ENCODE peak calls at places on chromosomes 11 and 22, in ten cellular contexts. One of them, this sample, is unnamed.

GRCh38 chr11:120062561-120062930 is 75.4 kb downstream of the TRIM29 start:
- DNase-seq in T follicular helper cell: no peak
- DNase-seq in retina: no peak
- DNase-seq in M059J: no peak
- DNase-seq in iPS-NIHi11: no peak
- DNase-seq in astrocyte of the spinal cord: no peak
- DNase-seq in DMS153: no peak
- DNase-seq in stimulated activated CD4-positive, alpha-beta T cell treated with anti-CD3 and anti-CD28 coated beads, TNF-alpha, amount 100 ng/mL, for 48 hours: no peak
- DNase-seq in GM12891: no peak
- DNase-seq in C1 segment of cervical spinal cord: no peak
- DNase-seq in this sample: no peak

GRCh38 chr22:38927033-38927789 is 30.2 kb upstream of the APOBEC3A start:
- DNase-seq in GM12891: peak
- DNase-seq in DMS153: peak
- DNase-seq in M059J: peak
- DNase-seq in retina: peak
- DNase-seq in stimulated activated CD4-positive, alpha-beta T cell treated with anti-CD3 and anti-CD28 coated beads, TNF-alpha, amount 100 ng/mL, for 48 hours: peak
- DNase-seq in C1 segment of cervical spinal cord: peak
- DNase-seq in astrocyte of the spinal cord: peak
- DNase-seq in T follicular helper cell: peak
- DNase-seq in iPS-NIHi11: peak
- DNase-seq in this sample: peak

GRCh38 chr22:23675502-23676415 is 15.1 kb upstream of the RGL4 start:
- DNase-seq in iPS-NIHi11: no peak
- DNase-seq in C1 segment of cervical spinal cord: no peak
- DNase-seq in astrocyte of the spinal cord: no peak
- DNase-seq in retina: no peak
- DNase-seq in stimulated activated CD4-positive, alpha-beta T cell treated with anti-CD3 and anti-CD28 coated beads, TNF-alpha, amount 100 ng/mL, for 48 hours: no peak
- DNase-seq in GM12891: no peak
- DNase-seq in DMS153: no peak
- DNase-seq in M059J: no peak
- DNase-seq in T follicular helper cell: no peak
- DNase-seq in this sample: no peak

GRCh38 chr22:45784357-45785277 is 113.0 kb downstream of the ATXN10 start:
- DNase-seq in stimulated activated CD4-positive, alpha-beta T cell treated with anti-CD3 and anti-CD28 coated beads, TNF-alpha, amount 100 ng/mL, for 48 hours: no peak
- DNase-seq in astrocyte of the spinal cord: no peak
- DNase-seq in iPS-NIHi11: no peak
- DNase-seq in DMS153: no peak
- DNase-seq in GM12891: no peak
- DNase-seq in C1 segment of cervical spinal cord: no peak
- DNase-seq in retina: no peak
- DNase-seq in T follicular helper cell: no peak
- DNase-seq in M059J: peak
- DNase-seq in this sample: no peak

GRCh38 chr11:75279273-75279672 is 38.7 kb downstream of the TPBGL start:
- DNase-seq in iPS-NIHi11: no peak
- DNase-seq in DMS153: no peak
- DNase-seq in C1 segment of cervical spinal cord: no peak
- DNase-seq in GM12891: no peak
- DNase-seq in M059J: no peak
- DNase-seq in retina: no peak
- DNase-seq in T follicular helper cell: no peak
- DNase-seq in stimulated activated CD4-positive, alpha-beta T cell treated with anti-CD3 and anti-CD28 coated beads, TNF-alpha, amount 100 ng/mL, for 48 hours: no peak
- DNase-seq in astrocyte of the spinal cord: no peak
- DNase-seq in this sample: no peak

GRCh38 chr11:106889718-106890117 is 128.6 kb downstream of the GUCY1A2 start:
- DNase-seq in C1 segment of cervical spinal cord: no peak
- DNase-seq in DMS153: no peak
- DNase-seq in retina: no peak
- DNase-seq in astrocyte of the spinal cord: no peak
- DNase-seq in M059J: no peak
- DNase-seq in T follicular helper cell: no peak
- DNase-seq in iPS-NIHi11: no peak
- DNase-seq in stimulated activated CD4-positive, alpha-beta T cell treated with anti-CD3 and anti-CD28 coated beads, TNF-alpha, amount 100 ng/mL, for 48 hours: no peak
- DNase-seq in GM12891: no peak
- DNase-seq in this sample: no peak

GRCh38 chr11:37770145-37770544 is 1172.1 kb upstream of the RAG2 start:
- DNase-seq in astrocyte of the spinal cord: peak
- DNase-seq in C1 segment of cervical spinal cord: no peak
- DNase-seq in M059J: no peak
- DNase-seq in stimulated activated CD4-positive, alpha-beta T cell treated with anti-CD3 and anti-CD28 coated beads, TNF-alpha, amount 100 ng/mL, for 48 hours: no peak
- DNase-seq in T follicular helper cell: no peak
- DNase-seq in retina: no peak
- DNase-seq in iPS-NIHi11: no peak
- DNase-seq in GM12891: no peak
- DNase-seq in DMS153: no peak
- DNase-seq in this sample: no peak

GRCh38 chr11:88352139-88352538 is 14.6 kb upstream of the CTSC start:
- DNase-seq in C1 segment of cervical spinal cord: no peak
- DNase-seq in iPS-NIHi11: no peak
- DNase-seq in GM12891: no peak
- DNase-seq in M059J: peak
- DNase-seq in T follicular helper cell: no peak
- DNase-seq in DMS153: no peak
- DNase-seq in retina: no peak
- DNase-seq in astrocyte of the spinal cord: peak
- DNase-seq in stimulated activated CD4-positive, alpha-beta T cell treated with anti-CD3 and anti-CD28 coated beads, TNF-alpha, amount 100 ng/mL, for 48 hours: no peak
- DNase-seq in this sample: no peak

GRCh38 chr11:104957280-104957679 is 11.1 kb downstream of the CASP4 start:
- DNase-seq in iPS-NIHi11: no peak
- DNase-seq in astrocyte of the spinal cord: no peak
- DNase-seq in retina: no peak
- DNase-seq in GM12891: no peak
- DNase-seq in M059J: no peak
- DNase-seq in stimulated activated CD4-positive, alpha-beta T cell treated with anti-CD3 and anti-CD28 coated beads, TNF-alpha, amount 100 ng/mL, for 48 hours: no peak
- DNase-seq in DMS153: no peak
- DNase-seq in C1 segment of cervical spinal cord: no peak
- DNase-seq in T follicular helper cell: no peak
- DNase-seq in this sample: no peak

GRCh38 chr11:75141166-75141565 is 9.7 kb upstream of the SLCO2B1 start:
- DNase-seq in retina: no peak
- DNase-seq in T follicular helper cell: no peak
- DNase-seq in astrocyte of the spinal cord: no peak
- DNase-seq in stimulated activated CD4-positive, alpha-beta T cell treated with anti-CD3 and anti-CD28 coated beads, TNF-alpha, amount 100 ng/mL, for 48 hours: no peak
- DNase-seq in GM12891: no peak
- DNase-seq in DMS153: no peak
- DNase-seq in M059J: no peak
- DNase-seq in iPS-NIHi11: no peak
- DNase-seq in C1 segment of cervical spinal cord: no peak
- DNase-seq in this sample: no peak

GRCh38 chr11:62374801-62375200 is 37.6 kb downstream of the ASRGL1 start:
- DNase-seq in retina: no peak
- DNase-seq in DMS153: no peak
- DNase-seq in iPS-NIHi11: no peak
- DNase-seq in stimulated activated CD4-positive, alpha-beta T cell treated with anti-CD3 and anti-CD28 coated beads, TNF-alpha, amount 100 ng/mL, for 48 hours: no peak
- DNase-seq in M059J: no peak
- DNase-seq in GM12891: no peak
- DNase-seq in T follicular helper cell: no peak
- DNase-seq in astrocyte of the spinal cord: no peak
- DNase-seq in C1 segment of cervical spinal cord: no peak
- DNase-seq in this sample: no peak

GRCh38 chr22:44936201-44936600 is 73.6 kb downstream of the PHF21B start:
- DNase-seq in stimulated activated CD4-positive, alpha-beta T cell treated with anti-CD3 and anti-CD28 coated beads, TNF-alpha, amount 100 ng/mL, for 48 hours: no peak
- DNase-seq in T follicular helper cell: no peak
- DNase-seq in astrocyte of the spinal cord: no peak
- DNase-seq in M059J: no peak
- DNase-seq in iPS-NIHi11: no peak
- DNase-seq in retina: no peak
- DNase-seq in DMS153: no peak
- DNase-seq in C1 segment of cervical spinal cord: no peak
- DNase-seq in GM12891: no peak
- DNase-seq in this sample: no peak

GRCh38 chr22:29457730-29458129 is 19.3 kb downstream of the RFPL1 start:
- DNase-seq in iPS-NIHi11: peak
- DNase-seq in C1 segment of cervical spinal cord: no peak
- DNase-seq in DMS153: peak
- DNase-seq in retina: peak
- DNase-seq in astrocyte of the spinal cord: peak
- DNase-seq in M059J: peak
- DNase-seq in stimulated activated CD4-positive, alpha-beta T cell treated with anti-CD3 and anti-CD28 coated beads, TNF-alpha, amount 100 ng/mL, for 48 hours: no peak
- DNase-seq in T follicular helper cell: no peak
- DNase-seq in GM12891: peak
- DNase-seq in this sample: no peak

GRCh38 chr11:68441466-68442230 is 18.9 kb upstream of the PPP6R3 start:
- DNase-seq in T follicular helper cell: no peak
- DNase-seq in M059J: peak
- DNase-seq in iPS-NIHi11: no peak
- DNase-seq in retina: no peak
- DNase-seq in C1 segment of cervical spinal cord: no peak
- DNase-seq in GM12891: no peak
- DNase-seq in astrocyte of the spinal cord: peak
- DNase-seq in DMS153: peak
- DNase-seq in stimulated activated CD4-positive, alpha-beta T cell treated with anti-CD3 and anti-CD28 coated beads, TNF-alpha, amount 100 ng/mL, for 48 hours: no peak
- DNase-seq in this sample: no peak

GRCh38 chr22:23193882-23194281 is 13.6 kb downstream of the BCR start:
- DNase-seq in retina: no peak
- DNase-seq in DMS153: no peak
- DNase-seq in stimulated activated CD4-positive, alpha-beta T cell treated with anti-CD3 and anti-CD28 coated beads, TNF-alpha, amount 100 ng/mL, for 48 hours: no peak
- DNase-seq in astrocyte of the spinal cord: no peak
- DNase-seq in GM12891: no peak
- DNase-seq in iPS-NIHi11: no peak
- DNase-seq in M059J: no peak
- DNase-seq in T follicular helper cell: no peak
- DNase-seq in C1 segment of cervical spinal cord: no peak
- DNase-seq in this sample: no peak

GRCh38 chr11:13487661-13488030 is 8.2 kb downstream of the PTH start:
- DNase-seq in C1 segment of cervical spinal cord: no peak
- DNase-seq in T follicular helper cell: no peak
- DNase-seq in stimulated activated CD4-positive, alpha-beta T cell treated with anti-CD3 and anti-CD28 coated beads, TNF-alpha, amount 100 ng/mL, for 48 hours: no peak
- DNase-seq in DMS153: peak
- DNase-seq in retina: no peak
- DNase-seq in GM12891: no peak
- DNase-seq in iPS-NIHi11: peak
- DNase-seq in astrocyte of the spinal cord: no peak
- DNase-seq in M059J: peak
- DNase-seq in this sample: no peak

GRCh38 chr11:33256031-33256807 is 962 bp upstream of the HIPK3 start:
- DNase-seq in C1 segment of cervical spinal cord: no peak
- DNase-seq in astrocyte of the spinal cord: peak
- DNase-seq in iPS-NIHi11: no peak
- DNase-seq in retina: peak
- DNase-seq in M059J: peak
- DNase-seq in T follicular helper cell: no peak
- DNase-seq in GM12891: no peak
- DNase-seq in stimulated activated CD4-positive, alpha-beta T cell treated with anti-CD3 and anti-CD28 coated beads, TNF-alpha, amount 100 ng/mL, for 48 hours: no peak
- DNase-seq in DMS153: no peak
- DNase-seq in this sample: no peak

GRCh38 chr11:74371269-74372039 is 26.8 kb downstream of the PGM2L1 start:
- DNase-seq in C1 segment of cervical spinal cord: no peak
- DNase-seq in GM12891: no peak
- DNase-seq in retina: no peak
- DNase-seq in M059J: peak
- DNase-seq in stimulated activated CD4-positive, alpha-beta T cell treated with anti-CD3 and anti-CD28 coated beads, TNF-alpha, amount 100 ng/mL, for 48 hours: no peak
- DNase-seq in astrocyte of the spinal cord: peak
- DNase-seq in DMS153: peak
- DNase-seq in iPS-NIHi11: no peak
- DNase-seq in T follicular helper cell: no peak
- DNase-seq in this sample: no peak

GRCh38 chr11:1308745-1309497 is 511 bp downstream of the TOLLIP start:
- DNase-seq in iPS-NIHi11: peak
- DNase-seq in astrocyte of the spinal cord: no peak
- DNase-seq in GM12891: no peak
- DNase-seq in stimulated activated CD4-positive, alpha-beta T cell treated with anti-CD3 and anti-CD28 coated beads, TNF-alpha, amount 100 ng/mL, for 48 hours: no peak
- DNase-seq in M059J: no peak
- DNase-seq in retina: no peak
- DNase-seq in DMS153: no peak
- DNase-seq in T follicular helper cell: no peak
- DNase-seq in C1 segment of cervical spinal cord: no peak
- DNase-seq in this sample: no peak

GRCh38 chr22:19787849-19788141 is 27.2 kb downstream of the TBX1 start:
- DNase-seq in astrocyte of the spinal cord: no peak
- DNase-seq in C1 segment of cervical spinal cord: no peak
- DNase-seq in iPS-NIHi11: no peak
- DNase-seq in retina: no peak
- DNase-seq in stimulated activated CD4-positive, alpha-beta T cell treated with anti-CD3 and anti-CD28 coated beads, TNF-alpha, amount 100 ng/mL, for 48 hours: no peak
- DNase-seq in DMS153: no peak
- DNase-seq in GM12891: no peak
- DNase-seq in M059J: no peak
- DNase-seq in T follicular helper cell: no peak
- DNase-seq in this sample: no peak

GRCh38 chr11:95413021-95413420 is 182.0 kb upstream of the SESN3 start:
- DNase-seq in stimulated activated CD4-positive, alpha-beta T cell treated with anti-CD3 and anti-CD28 coated beads, TNF-alpha, amount 100 ng/mL, for 48 hours: no peak
- DNase-seq in T follicular helper cell: no peak
- DNase-seq in GM12891: no peak
- DNase-seq in DMS153: no peak
- DNase-seq in M059J: no peak
- DNase-seq in retina: no peak
- DNase-seq in astrocyte of the spinal cord: no peak
- DNase-seq in C1 segment of cervical spinal cord: no peak
- DNase-seq in iPS-NIHi11: no peak
- DNase-seq in this sample: no peak

GRCh38 chr11:77193915-77194830 is 66.1 kb downstream of the MYO7A start:
- DNase-seq in iPS-NIHi11: no peak
- DNase-seq in DMS153: no peak
- DNase-seq in retina: no peak
- DNase-seq in GM12891: no peak
- DNase-seq in stimulated activated CD4-positive, alpha-beta T cell treated with anti-CD3 and anti-CD28 coated beads, TNF-alpha, amount 100 ng/mL, for 48 hours: no peak
- DNase-seq in T follicular helper cell: no peak
- DNase-seq in C1 segment of cervical spinal cord: no peak
- DNase-seq in astrocyte of the spinal cord: no peak
- DNase-seq in M059J: no peak
- DNase-seq in this sample: no peak

GRCh38 chr22:18970180-18970947 is 34.3 kb upstream of the PRODH start:
- DNase-seq in astrocyte of the spinal cord: no peak
- DNase-seq in C1 segment of cervical spinal cord: no peak
- DNase-seq in retina: peak
- DNase-seq in M059J: no peak
- DNase-seq in DMS153: no peak
- DNase-seq in iPS-NIHi11: peak
- DNase-seq in GM12891: no peak
- DNase-seq in stimulated activated CD4-positive, alpha-beta T cell treated with anti-CD3 and anti-CD28 coated beads, TNF-alpha, amount 100 ng/mL, for 48 hours: no peak
- DNase-seq in T follicular helper cell: no peak
- DNase-seq in this sample: no peak

GRCh38 chr11:47373876-47374820 is 4.2 kb downstream of the SPI1 start:
- DNase-seq in stimulated activated CD4-positive, alpha-beta T cell treated with anti-CD3 and anti-CD28 coated beads, TNF-alpha, amount 100 ng/mL, for 48 hours: peak
- DNase-seq in GM12891: peak
- DNase-seq in iPS-NIHi11: peak
- DNase-seq in T follicular helper cell: peak
- DNase-seq in astrocyte of the spinal cord: peak
- DNase-seq in DMS153: peak
- DNase-seq in C1 segment of cervical spinal cord: peak
- DNase-seq in M059J: peak
- DNase-seq in retina: peak
- DNase-seq in this sample: peak

GRCh38 chr11:108559340-108559739 is 34.2 kb downstream of the EXPH5 start:
- DNase-seq in C1 segment of cervical spinal cord: no peak
- DNase-seq in iPS-NIHi11: no peak
- DNase-seq in T follicular helper cell: no peak
- DNase-seq in GM12891: no peak
- DNase-seq in retina: no peak
- DNase-seq in stimulated activated CD4-positive, alpha-beta T cell treated with anti-CD3 and anti-CD28 coated beads, TNF-alpha, amount 100 ng/mL, for 48 hours: no peak
- DNase-seq in M059J: peak
- DNase-seq in astrocyte of the spinal cord: peak
- DNase-seq in DMS153: no peak
- DNase-seq in this sample: no peak

GRCh38 chr11:48045536-48045935 is 65.2 kb downstream of the PTPRJ start:
- DNase-seq in M059J: no peak
- DNase-seq in C1 segment of cervical spinal cord: no peak
- DNase-seq in astrocyte of the spinal cord: no peak
- DNase-seq in GM12891: no peak
- DNase-seq in iPS-NIHi11: no peak
- DNase-seq in T follicular helper cell: no peak
- DNase-seq in DMS153: no peak
- DNase-seq in stimulated activated CD4-positive, alpha-beta T cell treated with anti-CD3 and anti-CD28 coated beads, TNF-alpha, amount 100 ng/mL, for 48 hours: no peak
- DNase-seq in retina: no peak
- DNase-seq in this sample: no peak

GRCh38 chr11:17401316-17401715 is 12.9 kb upstream of the KCNJ11 start:
- DNase-seq in retina: no peak
- DNase-seq in DMS153: no peak
- DNase-seq in iPS-NIHi11: no peak
- DNase-seq in astrocyte of the spinal cord: no peak
- DNase-seq in stimulated activated CD4-positive, alpha-beta T cell treated with anti-CD3 and anti-CD28 coated beads, TNF-alpha, amount 100 ng/mL, for 48 hours: no peak
- DNase-seq in M059J: no peak
- DNase-seq in C1 segment of cervical spinal cord: no peak
- DNase-seq in T follicular helper cell: no peak
- DNase-seq in GM12891: no peak
- DNase-seq in this sample: no peak

GRCh38 chr11:46382644-46383403 is 1.4 kb downstream of the MDK start:
- DNase-seq in GM12891: no peak
- DNase-seq in C1 segment of cervical spinal cord: no peak
- DNase-seq in stimulated activated CD4-positive, alpha-beta T cell treated with anti-CD3 and anti-CD28 coated beads, TNF-alpha, amount 100 ng/mL, for 48 hours: no peak
- DNase-seq in astrocyte of the spinal cord: no peak
- DNase-seq in T follicular helper cell: no peak
- DNase-seq in DMS153: peak
- DNase-seq in M059J: peak
- DNase-seq in iPS-NIHi11: peak
- DNase-seq in retina: peak
- DNase-seq in this sample: no peak